ENCODE peak calls at places on chromosomes 7 and 10, in eight cellular contexts. T is ovary, K is GM23338, Z is hepatocyte, C is OCI-LY7, N is stomach, V is IMR-90, P is pancreas. X is an unnamed sample.

GRCh38 chr10:50629495-50630122 is 5.9 kb upstream of the SGMS1 start:
- DNase-seq in Z (no peak), K (peak), T (no peak), C (no peak), V (peak), N (no peak), P (no peak), X (no peak)

GRCh38 chr10:1939016-1939415 is 201.7 kb upstream of the ADARB2 start:
- DNase-seq in N (no peak), C (no peak), V (no peak), T (no peak), K (no peak), P (no peak), Z (no peak), X (no peak)

GRCh38 chr7:25786958-25787730 is 364.9 kb upstream of the NFE2L3 start:
- DNase-seq in P (no peak), N (no peak), T (no peak), Z (no peak), C (no peak), V (no peak), K (no peak), X (no peak)

GRCh38 chr10:51092402-51092801 is 18.1 kb downstream of the PRKG1 start:
- DNase-seq in C (no peak), P (peak), K (no peak), V (peak), T (peak), Z (peak), N (peak), X (no peak)

GRCh38 chr10:58856508-58857240 is 319.8 kb upstream of the PHYHIPL start:
- DNase-seq in N (no peak), C (no peak), T (no peak), V (peak), P (peak), K (peak), Z (peak), X (peak)

GRCh38 chr10:91380873-91381561 is 29.1 kb upstream of the HECTD2 start:
- DNase-seq in N (no peak), P (peak), T (no peak), K (peak), C (no peak), Z (no peak), V (no peak), X (no peak)

GRCh38 chr7:5237286-5237685 is 45.5 kb upstream of the SLC29A4 start:
- DNase-seq in T (peak), Z (peak), K (no peak), V (peak), P (peak), N (peak), C (no peak), X (no peak)

GRCh38 chr10:75788394-75789205 is 357.2 kb downstream of the LRMDA start:
- DNase-seq in K (no peak), V (no peak), Z (no peak), T (no peak), N (no peak), C (no peak), P (no peak), X (no peak)

GRCh38 chr7:24911213-24911603 is 68.8 kb downstream of the OSBPL3 start:
- DNase-seq in V (no peak), P (no peak), C (peak), N (no peak), K (no peak), Z (no peak), T (no peak), X (no peak)

GRCh38 chr10:116636976-116637375 is 16.2 kb downstream of the PNLIPRP2 start:
- DNase-seq in T (no peak), C (no peak), V (no peak), P (peak), K (peak), N (no peak), Z (no peak), X (no peak)

GRCh38 chr10:29619273-29619672 is 15.5 kb downstream of the SVIL start:
- DNase-seq in C (no peak), T (no peak), Z (peak), K (no peak), V (peak), N (no peak), P (no peak), X (no peak)

GRCh38 chr7:105567821-105568220 is 13.5 kb downstream of the EFCAB10 start:
- DNase-seq in V (no peak), C (no peak), Z (no peak), K (no peak), T (no peak), N (no peak), P (no peak), X (no peak)

GRCh38 chr7:26013551-26014083 is 138.4 kb upstream of the NFE2L3 start:
- DNase-seq in N (no peak), Z (peak), C (no peak), P (no peak), V (no peak), T (no peak), K (no peak), X (no peak)

GRCh38 chr10:43221419-43222293 is 45.2 kb downstream of the RASGEF1A start:
- DNase-seq in P (no peak), N (no peak), K (peak), V (no peak), Z (no peak), C (no peak), T (no peak), X (no peak)
- TF ChIP-seq CTCF in P (no peak), N (no peak), K (peak), V (no peak), Z (no peak), C (peak), T (no peak), X (no peak)

GRCh38 chr10:115049957-115050356 is 43.2 kb upstream of the ATRNL1 start:
- DNase-seq in N (no peak), P (no peak), C (no peak), Z (no peak), K (peak), T (no peak), V (peak), X (no peak)
- H3K27ac ChIP-seq in N (no peak), P (no peak), C (no peak), Z (no peak), K (peak), T (no peak), V (no peak), X (no peak)

DNA sequence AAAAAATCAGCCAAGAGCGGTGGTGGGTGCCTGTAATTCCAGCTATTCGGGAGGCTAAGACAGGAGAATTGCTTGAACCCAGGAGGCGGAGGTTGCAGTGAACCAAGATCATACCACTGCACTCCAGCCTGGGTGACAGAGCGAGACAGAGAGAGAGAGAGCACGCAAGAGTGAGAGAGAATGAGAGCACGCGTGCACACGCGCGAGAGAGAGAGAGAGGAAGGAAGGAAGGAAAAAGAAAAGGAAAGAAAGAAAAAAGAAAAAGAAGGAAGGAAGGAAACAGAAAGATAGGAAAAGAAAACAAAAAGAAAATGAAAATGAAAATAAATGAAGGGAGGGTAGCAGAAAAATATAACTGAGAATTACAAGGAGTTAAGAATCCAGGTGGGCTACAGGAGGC is 82.7 kb downstream of the SVOPL start:
- DNase-seq in V (no peak), P (no peak), Z (no peak), C (no peak), T (no peak), K (no peak), N (no peak), X (no peak)
- TF ChIP-seq CTCF in V (no peak), P (no peak), Z (no peak), C (no peak), T (no peak), K (no peak), N (no peak), X (no peak)

GRCh38 chr10:129095980-129096339 is 371.1 kb upstream of the MGMT start:
- DNase-seq in T (no peak), V (peak), K (no peak), N (no peak), P (no peak), Z (no peak), C (no peak), X (no peak)

GRCh38 chr10:129096340-129096984 is 370.6 kb upstream of the MGMT start:
- DNase-seq in V (peak), C (no peak), P (no peak), T (peak), K (no peak), Z (peak), N (no peak), X (no peak)

GRCh38 chr10:129098517-129098916 is 368.5 kb upstream of the MGMT start:
- DNase-seq in C (no peak), Z (no peak), K (no peak), T (no peak), P (no peak), N (no peak), V (no peak), X (no peak)

GRCh38 chr10:129099486-129099885 is 367.6 kb upstream of the MGMT start:
- DNase-seq in K (no peak), Z (no peak), V (no peak), P (no peak), T (no peak), N (no peak), C (no peak), X (no peak)

DNA sequence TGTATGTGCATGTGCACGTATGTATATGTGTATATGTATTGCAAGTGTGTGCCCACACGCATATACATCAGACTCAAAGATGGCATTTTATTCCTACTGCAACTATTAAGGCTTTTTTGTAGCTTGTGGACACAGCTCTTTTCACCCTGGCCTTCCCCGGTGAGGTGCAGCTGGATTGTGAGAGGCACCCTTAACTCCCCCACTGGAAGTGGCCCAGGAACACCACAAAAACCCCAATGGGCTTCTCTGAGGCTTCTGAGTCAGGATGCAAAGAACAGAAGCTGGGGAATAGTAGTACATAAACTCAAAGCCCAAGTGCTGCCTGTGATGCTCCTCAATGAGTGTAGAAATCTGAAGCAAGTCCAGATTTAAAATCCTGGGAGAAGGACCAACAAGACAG is 369.3 kb upstream of the MGMT start:
- DNase-seq in Z (no peak), N (no peak), K (no peak), C (no peak), V (no peak), P (no peak), T (no peak), X (no peak)
- H3K27ac ChIP-seq in Z (no peak), N (no peak), K (no peak), C (no peak), V (no peak), P (no peak), T (no peak), X (no peak)

GRCh38 chr7:95865716-95866371 is 93.5 kb downstream of the DYNC1I1 start:
- DNase-seq in P (no peak), C (no peak), N (no peak), K (peak), Z (peak), V (peak), T (no peak), X (no peak)
- TF ChIP-seq CTCF in P (no peak), C (no peak), N (no peak), K (peak), Z (peak), V (peak), T (no peak), X (no peak)